ENCODE peak calls at places on chromosomes 2 and 18, in nine cellular contexts. Z is AG04450, P is stomach, Q is hepatocyte, A is heart left ventricle, C is ascending aorta, N is ovary, Y is neural progenitor cell, X is sigmoid colon. R is an unnamed sample. For H3K9me3, the result is how much of the 10 kb centered on the place peaks cover.

GRCh38 chr2:25649790-25650189 is 23.6 kb downstream of the DTNB start:
- DNase-seq in N (no peak), C (no peak), X (no peak), P (no peak), Q (no peak), Y (no peak), Z (no peak), A (no peak), R (no peak)

GRCh38 chr2:80469428-80469827 is 164.9 kb upstream of the LRRTM1 start:
- DNase-seq in P (no peak), N (no peak), Q (no peak), C (no peak), A (no peak), Y (no peak), Z (no peak), X (no peak), R (no peak)

GRCh38 chr2:161237397-161238263 is 70.6 kb upstream of the PSMD14 start:
- DNase-seq in C (no peak), N (peak), X (peak), P (peak), Z (no peak), Y (peak), A (peak), Q (peak), R (no peak)

GRCh38 chr2:2252179-2252578 is 78.9 kb downstream of the MYT1L start:
- DNase-seq in C (peak), A (no peak), N (no peak), X (no peak), P (no peak), Q (no peak), Z (no peak), Y (no peak), R (no peak)

GRCh38 chr2:170929686-170930050 is 615 bp downstream of the GORASP2 start:
- DNase-seq in P (peak), Q (peak), A (no peak), Y (peak), Z (no peak), C (peak), X (peak), N (peak), R (no peak)

GRCh38 chr2:218074031-218074430 is 5.0 kb downstream of the RUFY4 start:
- DNase-seq in N (no peak), C (no peak), P (peak), Y (peak), Z (no peak), A (no peak), Q (peak), X (no peak), R (no peak)

GRCh38 chr2:239938651-239939486 is 86.3 kb downstream of the NDUFA10 start:
- DNase-seq in Y (no peak), Z (no peak), P (peak), C (peak), A (peak), Q (no peak), X (peak), N (no peak), R (no peak)

GRCh38 chr18:78630981-78631510 is 348.6 kb upstream of the SALL3 start:
- DNase-seq in C (peak), A (no peak), Q (no peak), Y (no peak), P (no peak), X (no peak), Z (no peak), N (no peak), R (no peak)

GRCh38 chr2:212536385-212537310 is 2.0 kb downstream of the ERBB4 start:
- DNase-seq in X (no peak), Y (peak), N (no peak), A (peak), Q (no peak), P (no peak), C (no peak), Z (no peak), R (no peak)

GRCh38 chr2:135183822-135184221 is 131.7 kb downstream of the RAB3GAP1 start:
- DNase-seq in P (no peak), A (no peak), Y (no peak), Z (no peak), C (no peak), N (no peak), X (no peak), Q (no peak), R (no peak)

GRCh38 chr2:65708129-65708528 is 275.7 kb upstream of the SPRED2 start:
- DNase-seq in N (no peak), Q (no peak), X (no peak), P (no peak), Z (no peak), Y (no peak), A (no peak), C (no peak), R (no peak)

GRCh38 chr2:205495819-205496218 is 186.5 kb upstream of the NRP2 start:
- DNase-seq in C (no peak), Z (no peak), N (no peak), Y (no peak), Q (no peak), X (no peak), P (no peak), A (no peak), R (no peak)

GRCh38 chr2:3034396-3034795 is 343.2 kb downstream of the EIPR1 start:
- DNase-seq in Z (no peak), A (no peak), N (no peak), X (no peak), Q (no peak), Y (no peak), P (no peak), C (no peak), R (no peak)

GRCh38 chr18:2881490-2882195 is 34.8 kb downstream of the EMILIN2 start:
- DNase-seq in Z (peak), A (peak), C (peak), X (peak), N (peak), Q (no peak), P (no peak), Y (no peak), R (no peak)

GRCh38 chr2:10933700-10934225 is 22.0 kb downstream of the KCNF1 start:
- DNase-seq in C (no peak), Q (no peak), N (no peak), A (no peak), X (no peak), Z (no peak), P (no peak), Y (no peak), R (no peak)

GRCh38 chr2:172921538-172922236 is 154.0 kb upstream of the MAP3K20 start:
- DNase-seq in C (no peak), N (no peak), Z (no peak), X (no peak), A (no peak), Y (no peak), Q (peak), P (no peak), R (no peak)

GRCh38 chr2:125405816-125406215 is 1250.1 kb upstream of the GYPC start:
- DNase-seq in Q (peak), N (no peak), Y (no peak), P (no peak), A (no peak), X (no peak), C (no peak), Z (peak), R (no peak)

GRCh38 chr2:74908763-74909444 is 49.5 kb upstream of the POLE4 start:
- DNase-seq in Q (no peak), A (no peak), P (no peak), C (no peak), N (no peak), Z (no peak), X (no peak), Y (peak), R (no peak)

GRCh38 chr2:56676966-56677365 is 493.2 kb downstream of the CCDC85A start:
- DNase-seq in C (no peak), Z (no peak), Q (no peak), X (no peak), P (no peak), Y (no peak), A (no peak), N (no peak), R (no peak)

GRCh38 chr2:130834091-130834922 is 2.4 kb upstream of the ARHGEF4 start:
- DNase-seq in Q (peak), N (no peak), C (no peak), P (no peak), Y (peak), X (peak), Z (no peak), A (no peak), R (no peak)

GRCh38 chr2:65186872-65187851 is 40.5 kb upstream of the ACTR2 start:
- DNase-seq in X (peak), N (peak), A (peak), Z (peak), Q (peak), Y (peak), C (peak), P (peak), R (peak)

GRCh38 chr2:171709011-171709685 is 21.9 kb downstream of the DYNC1I2 start:
- DNase-seq in A (no peak), X (no peak), N (no peak), Z (no peak), C (no peak), Q (no peak), Y (no peak), P (no peak), R (no peak)

GRCh38 chr2:9228088-9228751 is 21.6 kb downstream of the ASAP2 start:
- DNase-seq in A (no peak), Q (no peak), Z (no peak), X (no peak), P (no peak), C (no peak), N (no peak), Y (no peak), R (no peak)

GRCh38 chr2:232432598-232433184 is 23.3 kb upstream of the ALPI start:
- DNase-seq in P (no peak), X (no peak), C (no peak), Q (no peak), Y (peak), N (no peak), Z (no peak), A (no peak), R (no peak)

GRCh38 chr2:68196120-68196716 is 38.5 kb downstream of the PNO1 start:
- DNase-seq in C (no peak), A (no peak), Z (no peak), X (peak), N (peak), P (no peak), Y (peak), Q (peak), R (no peak)

GRCh38 chr2:60324536-60324935 is 228.9 kb downstream of the BCL11A start:
- DNase-seq in N (no peak), Z (no peak), A (no peak), X (no peak), C (no peak), Y (no peak), Q (no peak), P (no peak), R (no peak)

GRCh38 chr18:50879302-50880107 is 587 bp downstream of the ME2 start:
- DNase-seq in C (no peak), N (no peak), Y (no peak), P (peak), Q (no peak), A (peak), Z (no peak), X (no peak), R (no peak)

GRCh38 chr2:68237976-68238580 is 14.3 kb downstream of the PPP3R1 start:
- DNase-seq in C (no peak), Y (no peak), N (no peak), Q (no peak), Z (no peak), A (no peak), X (no peak), P (no peak), R (no peak)

GRCh38 chr2:196241175-196241574 is 69.8 kb upstream of the STK17B start:
- DNase-seq in Y (no peak), P (no peak), A (no peak), Q (no peak), N (no peak), Z (no peak), X (no peak), C (no peak), R (no peak)

GRCh38 chr2:205719864-205720263 is 37.6 kb downstream of the NRP2 start:
- DNase-seq in Q (no peak), P (no peak), N (no peak), C (no peak), A (no peak), Z (no peak), Y (no peak), X (no peak), R (no peak)

GRCh38 chr2:174023591-174024523 is 58.7 kb upstream of the SP3 start:
- DNase-seq in N (peak), C (peak), Q (peak), A (peak), Y (peak), P (peak), X (peak), Z (peak), R (no peak)

GRCh38 chr2:96342085-96342484 is 6.5 kb downstream of the NCAPH start:
- DNase-seq in Y (no peak), X (no peak), Z (peak), P (no peak), Q (peak), A (no peak), N (no peak), C (no peak), R (no peak)

GRCh38 chr2:109437325-109438090 is 176.3 kb downstream of the SEPTIN10 start:
- DNase-seq in P (no peak), Q (no peak), Z (no peak), C (no peak), X (peak), Y (no peak), N (no peak), A (no peak), R (no peak)

GRCh38 chr2:174465327-174465726 is 21.5 kb downstream of the GPR155 start:
- DNase-seq in C (no peak), P (no peak), Q (peak), Y (peak), N (no peak), Z (no peak), X (no peak), A (no peak), R (no peak)

GRCh38 chr2:66494708-66495107 is 59.8 kb downstream of the MEIS1 start:
- DNase-seq in P (peak), Y (no peak), A (peak), Q (no peak), C (peak), X (peak), N (peak), Z (peak), R (peak)

GRCh38 chr2:150465703-150466569 is 21.5 kb downstream of the RND3 start:
- DNase-seq in A (no peak), N (no peak), X (no peak), Y (no peak), Q (no peak), Z (no peak), C (no peak), P (no peak), R (no peak)

GRCh38 chr2:159895258-159896209 is 97.5 kb upstream of the CD302 start:
- DNase-seq in C (no peak), Y (no peak), N (no peak), Z (no peak), P (no peak), Q (peak), A (no peak), X (no peak), R (no peak)

GRCh38 chr18:73945130-73945792 is 202.4 kb downstream of the FBXO15 start:
- DNase-seq in N (no peak), Y (no peak), Q (no peak), C (no peak), Z (no peak), P (no peak), A (no peak), X (no peak), R (no peak)

DNA sequence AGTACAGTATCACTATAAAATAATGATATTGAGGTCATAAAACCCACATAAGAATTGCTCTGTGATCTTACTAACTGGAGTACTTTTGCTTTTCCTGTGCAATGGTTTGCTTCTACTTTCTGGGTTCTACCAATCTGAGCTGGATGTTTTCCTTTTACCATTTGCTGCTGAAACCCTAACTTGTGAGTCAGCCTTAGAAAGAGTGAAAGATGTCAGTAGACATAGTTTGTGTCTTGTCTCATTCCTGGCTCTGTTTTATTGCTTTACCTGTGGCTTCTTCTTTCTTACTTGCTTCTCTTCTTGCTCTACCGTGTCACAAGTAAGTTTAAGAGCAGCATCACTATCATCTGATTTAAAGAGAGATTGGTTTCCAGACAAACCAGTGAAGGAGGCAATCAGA is 61.0 kb downstream of the MBD2 start:
- DNase-seq in Z (no peak), P (no peak), A (no peak), Y (no peak), Q (no peak), N (no peak), C (no peak), X (no peak), R (no peak)
- H3K9me3 ChIP-seq in Z (under half), P (under half), A (under half), Y (under half), Q (under half), N (under half), C (under half), X (under half), R (under half)

GRCh38 chr2:45006942-45007287 is 2.3 kb downstream of the SIX2 start:
- DNase-seq in P (no peak), Y (peak), C (no peak), Q (no peak), A (no peak), X (no peak), Z (no peak), N (no peak), R (no peak)

GRCh38 chr2:45008296-45009129 is 739 bp downstream of the SIX2 start:
- DNase-seq in Y (peak), A (no peak), N (no peak), P (peak), Z (no peak), C (no peak), Q (peak), X (no peak), R (no peak)

GRCh38 chr2:45009303-45009927 is at the start of gene SIX2:
- DNase-seq in C (peak), A (peak), Y (peak), X (peak), Q (peak), N (peak), P (peak), Z (peak), R (peak)

GRCh38 chr2:45007356-45007755 is 1.9 kb downstream of the SIX2 start:
- DNase-seq in Y (no peak), Z (no peak), C (no peak), N (no peak), P (no peak), Q (no peak), A (no peak), X (no peak), R (no peak)

GRCh38 chr2:45007961-45008295 is 1.3 kb downstream of the SIX2 start:
- DNase-seq in Q (no peak), A (no peak), N (no peak), P (no peak), Z (no peak), Y (peak), X (no peak), C (no peak), R (no peak)
- H3K9me3 ChIP-seq in Q (under half), A (under half), N (under half), P (under half), Z (under half), Y (under half), X (under half), C (under half), R (under half)

GRCh38 chr2:189273734-189274133 is 94.2 kb upstream of the COL5A2 start:
- DNase-seq in Z (no peak), N (no peak), X (no peak), A (no peak), P (no peak), Y (no peak), Q (no peak), C (no peak), R (no peak)
- H3K9me3 ChIP-seq in Z (under half), N (under half), X (under half), A (under half), P (under half), Y (under half), Q (under half), C (under half), R (under half)

GRCh38 chr2:115848192-115848591 is 1405.8 kb downstream of the DPP10 start:
- DNase-seq in X (no peak), Y (no peak), Z (no peak), A (no peak), C (no peak), N (no peak), P (no peak), Q (no peak), R (no peak)
- H3K9me3 ChIP-seq in X (under half), Y (under half), Z (under half), A (under half), C (under half), N (under half), P (under half), Q (under half), R (under half)

DNA sequence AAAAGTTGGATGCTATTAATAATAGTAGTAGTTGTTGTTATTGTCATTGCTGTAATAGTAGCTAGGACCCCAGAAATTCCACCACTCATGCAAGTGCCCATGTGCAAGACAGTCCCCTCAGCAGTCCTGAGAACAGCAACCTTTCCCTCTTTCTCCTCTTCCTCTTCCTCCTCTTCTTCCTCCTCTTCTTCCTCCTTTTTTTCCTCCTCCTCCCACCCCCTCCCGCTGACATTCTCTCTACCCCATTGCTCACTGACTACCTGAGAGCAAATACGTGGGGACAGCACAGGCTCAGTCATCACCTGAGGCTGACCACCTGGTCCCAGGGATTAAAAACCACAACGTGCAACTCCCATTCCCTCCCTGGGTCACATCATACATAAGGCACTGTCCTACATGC is 41.8 kb downstream of the SMAD7 start:
- DNase-seq in X (peak), Y (no peak), A (no peak), Q (no peak), C (peak), Z (no peak), N (no peak), P (no peak), R (no peak)
- H3K9me3 ChIP-seq in X (under half), Y (under half), A (under half), Q (under half), C (under half), Z (under half), N (under half), P (under half), R (under half)

DNA sequence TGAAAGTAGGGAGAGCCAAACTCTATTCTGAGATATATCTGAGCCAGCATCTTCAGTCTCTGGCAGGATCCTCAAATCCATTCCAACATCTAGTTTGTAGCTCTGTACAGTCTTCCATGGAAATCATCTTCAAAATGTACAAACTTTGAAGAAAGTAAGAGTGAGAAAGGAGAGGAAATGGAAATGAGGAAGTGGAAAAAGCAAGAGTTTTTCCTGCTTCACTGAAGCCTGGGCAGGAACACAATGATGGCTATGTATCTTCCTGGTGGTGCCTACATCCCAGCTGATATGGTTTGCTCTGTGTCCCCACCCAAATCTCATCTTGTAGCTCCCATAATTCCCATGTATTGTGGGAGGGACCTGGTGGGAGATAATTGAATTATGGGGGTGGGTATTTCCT is 4.1 kb upstream of the RPIA start:
- DNase-seq in N (no peak), A (no peak), Y (no peak), P (no peak), Z (no peak), Q (no peak), C (no peak), X (no peak), R (no peak)
- H3K9me3 ChIP-seq in N (under half), A (under half), Y (under half), P (under half), Z (under half), Q (under half), C (under half), X (under half), R (under half)

DNA sequence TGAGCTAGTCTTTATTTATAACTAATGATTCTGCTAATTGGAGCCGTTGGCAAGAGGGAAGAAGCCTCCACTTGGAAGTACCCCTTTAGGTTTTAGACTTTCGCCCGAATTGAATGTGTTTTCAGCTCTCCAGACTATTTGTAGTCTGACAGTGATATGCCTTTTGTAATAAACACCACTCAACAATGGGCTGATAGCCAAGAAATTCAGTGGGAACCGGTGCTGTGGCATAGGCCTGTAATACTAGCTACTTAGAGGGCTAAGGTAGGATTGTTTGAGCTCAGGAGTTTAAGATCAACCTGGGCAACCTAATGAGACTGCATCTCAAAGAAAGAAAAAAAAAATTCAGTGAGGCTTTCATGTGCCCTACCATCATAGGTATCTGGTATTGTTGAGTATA is 13.6 kb upstream of the ZSCAN30 start:
- DNase-seq in X (no peak), N (no peak), P (no peak), Y (no peak), Q (no peak), A (no peak), C (no peak), Z (no peak), R (no peak)
- H3K9me3 ChIP-seq in X (under half), N (half or more), P (half or more), Y (half or more), Q (half or more), A (half or more), C (half or more), Z (under half), R (half or more)

R was measured in thoracic aorta.